ENCODE peak calls at places on chromosome 9, in eight cellular contexts. M, I, J, B, K, Q, R and V are unnamed samples.

GRCh38 chr9:133852476-133852875 is 114.3 kb upstream of the SARDH start:
- DNase-seq in M (no peak), I (no peak), J (no peak), B (no peak), K (no peak), Q (no peak), R (no peak), V (no peak)

GRCh38 chr9:81410201-81410600 is 279.1 kb downstream of the TLE1 start:
- DNase-seq in M (no peak), I (no peak), J (no peak), B (no peak), K (peak), Q (no peak), R (peak), V (no peak)

GRCh38 chr9:38683336-38683735 is 36.6 kb downstream of the FAM240B start:
- DNase-seq in M (no peak), I (no peak), J (no peak), B (no peak), K (no peak), Q (no peak), R (no peak), V (no peak)

GRCh38 chr9:8706998-8707397 is 907.4 kb upstream of the DMAC1 start:
- DNase-seq in M (no peak), I (no peak), J (no peak), B (no peak), K (no peak), Q (no peak), R (no peak), V (no peak)

GRCh38 chr9:70408393-70409040 is 5.9 kb downstream of the KLF9 start:
- DNase-seq in M (no peak), I (peak), J (no peak), B (no peak), K (no peak), Q (no peak), R (no peak), V (no peak)

GRCh38 chr9:2622361-2623045 is 916 bp downstream of the VLDLR start:
- DNase-seq in M (peak), I (peak), J (peak), B (peak), K (peak), Q (no peak), R (peak), V (no peak)

GRCh38 chr9:33737811-33738606 is 57.4 kb upstream of the PRSS3 start:
- DNase-seq in M (peak), I (peak), J (peak), B (no peak), K (peak), Q (no peak), R (peak), V (no peak)

GRCh38 chr9:73037613-73038012 is 84.8 kb upstream of the ALDH1A1 start:
- DNase-seq in M (no peak), I (no peak), J (no peak), B (no peak), K (no peak), Q (no peak), R (no peak), V (no peak)